ENCODE peak calls at places on chromosomes 1 and 21, in eight cellular contexts. F, B, A, O, P, L, V and R are unnamed samples. For H3K36me3, the result is how much of the 10 kb centered on the place peaks cover.

GRCh38 chr1:35725591-35725990 is 6.9 kb upstream of the C1orf216 start:
- DNase-seq in F (peak), O (peak), L (no peak), A (no peak), P (no peak), B (no peak), V (no peak), R (no peak)

GRCh38 chr1:196877964-196878363 is 9.9 kb upstream of the CFHR4 start:
- DNase-seq in F (peak), B (no peak), P (peak), O (peak), A (no peak), L (no peak), V (no peak), R (no peak)

GRCh38 chr1:6743189-6744101 is 41.8 kb upstream of the CAMTA1 start:
- DNase-seq in O (peak), F (no peak), L (peak), V (peak), A (peak), B (peak), P (peak), R (peak)

GRCh38 chr21:33655591-33656221 is 13.4 kb downstream of the ITSN1 start:
- DNase-seq in L (no peak), A (peak), V (no peak), P (no peak), F (peak), B (no peak), O (peak), R (no peak)

GRCh38 chr1:91924146-91924545 is 25.1 kb upstream of the BRDT start:
- DNase-seq in L (no peak), F (no peak), O (peak), V (no peak), P (no peak), B (no peak), A (peak), R (no peak)

GRCh38 chr1:62240651-62241050 is 46.0 kb downstream of the L1TD1 start:
- DNase-seq in V (no peak), F (no peak), L (no peak), A (no peak), P (no peak), O (no peak), B (no peak), R (no peak)

GRCh38 chr1:17892225-17892624 is 137.1 kb downstream of the ACTL8 start:
- DNase-seq in A (no peak), P (peak), F (no peak), L (no peak), V (peak), B (peak), O (no peak), R (no peak)

GRCh38 chr21:28516996-28517592 is 475.6 kb downstream of the LTN1 start:
- DNase-seq in P (peak), L (peak), O (peak), V (peak), B (peak), F (peak), A (peak), R (peak)

GRCh38 chr1:19654386-19654785 is 10.3 kb downstream of the NBL1 start:
- DNase-seq in V (no peak), F (no peak), B (no peak), L (no peak), P (no peak), A (no peak), O (peak), R (no peak)

GRCh38 chr1:29830916-29831315 is 594.6 kb downstream of the PTPRU start:
- DNase-seq in A (no peak), B (no peak), L (no peak), F (no peak), O (no peak), V (no peak), P (no peak), R (no peak)

GRCh38 chr1:173043253-173043652 is 7.5 kb downstream of the TNFSF18 start:
- DNase-seq in B (no peak), L (no peak), A (peak), O (peak), F (no peak), P (no peak), V (no peak), R (no peak)

GRCh38 chr21:44956356-44957046 is 16.7 kb downstream of the SLX9 start:
- DNase-seq in F (no peak), L (peak), B (peak), O (no peak), A (no peak), P (peak), V (peak), R (no peak)

GRCh38 chr21:44958471-44959191 is 18.8 kb downstream of the SLX9 start:
- DNase-seq in O (peak), A (no peak), B (peak), L (peak), F (peak), V (peak), P (peak), R (no peak)

GRCh38 chr21:44957047-44957831 is 17.4 kb downstream of the SLX9 start:
- DNase-seq in O (no peak), F (no peak), A (no peak), L (peak), P (peak), V (peak), B (peak), R (no peak)

GRCh38 chr21:44959376-44960091 is 19.7 kb downstream of the SLX9 start:
- DNase-seq in P (peak), F (no peak), L (peak), V (peak), A (no peak), O (no peak), B (peak), R (no peak)

GRCh38 chr21:44957901-44958451 is 18.1 kb downstream of the SLX9 start:
- DNase-seq in V (peak), F (no peak), O (no peak), L (peak), A (no peak), B (peak), P (peak), R (no peak)
- H3K36me3 ChIP-seq in V (under half), F (under half), O (under half), L (under half), A (under half), B (under half), P (under half), R (half or more)

GRCh38 chr1:65688848-65689247 is 103.8 kb upstream of the PDE4B start:
- DNase-seq in F (peak), V (no peak), O (no peak), P (no peak), A (no peak), B (no peak), L (no peak), R (no peak)

GRCh38 chr1:65691962-65692361 is 100.7 kb upstream of the PDE4B start:
- DNase-seq in P (no peak), A (no peak), L (no peak), F (no peak), V (no peak), O (no peak), B (no peak), R (no peak)

GRCh38 chr1:65691152-65691900 is 101.4 kb upstream of the PDE4B start:
- DNase-seq in F (no peak), V (no peak), A (no peak), L (no peak), P (no peak), O (no peak), B (no peak), R (no peak)

GRCh38 chr1:65688215-65688566 is 104.5 kb upstream of the PDE4B start:
- DNase-seq in V (no peak), P (no peak), L (no peak), F (no peak), O (no peak), A (no peak), B (no peak), R (no peak)

DNA sequence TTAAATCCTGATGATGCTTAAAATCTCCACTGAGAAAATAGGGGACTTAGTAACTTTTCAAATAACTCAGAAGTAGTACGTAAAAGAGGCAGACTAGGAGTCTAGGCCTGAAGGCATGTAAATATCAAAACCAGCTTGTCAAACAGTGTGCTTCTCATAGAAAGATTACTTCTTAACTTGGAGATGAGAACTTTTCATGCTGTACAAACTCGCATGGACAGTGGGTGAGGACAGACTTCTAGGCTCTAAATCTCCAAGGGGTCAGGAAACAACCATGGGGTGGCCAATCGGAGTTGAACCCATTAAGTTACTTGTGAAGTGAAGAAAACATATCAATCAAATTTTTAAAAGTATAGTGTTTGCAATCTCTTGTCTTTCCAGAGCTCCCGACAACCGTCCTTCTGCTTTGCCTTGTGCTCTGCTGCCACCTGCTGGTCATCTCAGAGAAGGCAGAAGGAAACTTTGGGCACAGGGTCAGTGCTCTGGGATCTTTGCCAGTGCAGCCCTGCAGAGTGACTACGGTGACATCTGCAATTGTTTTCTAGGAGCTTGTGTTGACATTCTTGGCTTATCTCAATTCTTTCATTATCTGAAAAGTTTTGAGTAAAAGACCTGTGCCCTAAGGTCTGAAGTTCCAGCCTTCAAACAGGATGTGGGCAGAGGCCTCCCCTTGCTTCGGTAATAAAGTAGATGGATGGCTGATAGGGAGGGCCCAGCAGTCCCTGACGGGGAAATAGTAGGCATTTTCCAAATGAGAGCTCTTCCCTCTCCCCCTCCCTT is 105.1 kb upstream of the PDE4B start:
- DNase-seq in O (peak), P (peak), B (peak), L (peak), A (peak), V (peak), F (peak), R (peak)
- H3K27ac ChIP-seq in O (no peak), P (no peak), B (no peak), L (no peak), A (no peak), V (no peak), F (peak), R (no peak)

DNA sequence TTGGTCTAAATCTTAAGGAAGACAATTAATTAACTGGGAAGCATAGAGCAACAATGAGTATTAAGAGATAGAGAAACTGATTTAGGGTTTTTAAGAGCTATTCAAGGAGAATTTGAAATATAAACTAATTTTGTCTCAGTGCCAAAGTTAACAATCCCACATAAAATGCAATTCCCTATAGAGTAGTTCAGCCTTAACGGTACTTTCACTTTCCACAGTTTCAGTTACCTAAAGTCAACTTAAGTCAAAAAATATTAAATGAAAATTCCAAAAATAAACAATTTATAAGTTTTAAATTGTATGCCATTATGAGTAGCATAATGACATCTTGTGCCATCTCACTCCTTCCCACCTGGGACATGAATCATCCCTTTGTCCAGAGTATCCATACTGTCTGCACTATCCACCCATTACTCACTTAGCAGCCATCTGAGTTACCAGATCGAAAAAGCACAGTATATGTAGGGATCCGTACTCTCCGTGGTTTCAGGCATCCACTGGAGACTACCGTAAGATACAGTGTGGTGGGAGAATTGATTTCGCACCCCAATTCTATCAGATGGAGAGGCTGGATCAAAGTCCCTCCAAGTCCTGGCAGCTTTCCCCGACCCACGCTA is 4.8 kb upstream of the SARS1 start:
- DNase-seq in B (no peak), V (no peak), P (no peak), L (no peak), F (no peak), A (peak), O (peak), R (no peak)
- H3K4me3 ChIP-seq in B (no peak), V (peak), P (no peak), L (no peak), F (no peak), A (no peak), O (peak), R (no peak)

GRCh38 chr1:178918328-178918727 is 47.5 kb upstream of the ANGPTL1 start:
- DNase-seq in O (no peak), A (no peak), P (no peak), B (no peak), V (no peak), F (no peak), L (no peak), R (no peak)
- H3K36me3 ChIP-seq in O (under half), A (under half), P (under half), B (under half), V (under half), F (under half), L (under half), R (under half)

GRCh38 chr1:87279966-87280535 is 48.6 kb upstream of the LMO4 start:
- DNase-seq in O (peak), A (no peak), V (no peak), P (no peak), B (no peak), L (no peak), F (no peak), R (no peak)

GRCh38 chr1:87274851-87275250 is 53.8 kb upstream of the LMO4 start:
- DNase-seq in B (no peak), F (no peak), V (no peak), A (no peak), P (no peak), O (no peak), L (no peak), R (no peak)

GRCh38 chr1:87279201-87279860 is 49.3 kb upstream of the LMO4 start:
- DNase-seq in F (no peak), V (no peak), B (peak), L (no peak), P (no peak), O (peak), A (no peak), R (no peak)

GRCh38 chr1:87273291-87273690 is 55.4 kb upstream of the LMO4 start:
- DNase-seq in P (no peak), B (no peak), V (no peak), A (no peak), O (no peak), L (no peak), F (no peak), R (no peak)

GRCh38 chr1:87278791-87279190 is 49.9 kb upstream of the LMO4 start:
- DNase-seq in L (no peak), O (peak), F (no peak), A (no peak), V (no peak), B (no peak), P (no peak), R (no peak)
- H3K27ac ChIP-seq in L (no peak), O (no peak), F (no peak), A (no peak), V (no peak), B (peak), P (no peak), R (no peak)

GRCh38 chr1:226566234-226566633 is 17.7 kb downstream of the STUM start:
- DNase-seq in A (no peak), V (no peak), B (no peak), L (no peak), F (no peak), P (no peak), O (no peak), R (no peak)
- H3K4me3 ChIP-seq in A (no peak), V (no peak), B (no peak), L (no peak), F (no peak), P (no peak), O (no peak), R (no peak)

GRCh38 chr21:44090332-44090731 is 16.9 kb upstream of the PWP2 start:
- DNase-seq in B (no peak), P (no peak), L (no peak), V (peak), F (no peak), O (no peak), A (no peak), R (no peak)
- H3K36me3 ChIP-seq in B (half or more), P (under half), L (half or more), V (under half), F (under half), O (under half), A (under half), R (under half)

DNA sequence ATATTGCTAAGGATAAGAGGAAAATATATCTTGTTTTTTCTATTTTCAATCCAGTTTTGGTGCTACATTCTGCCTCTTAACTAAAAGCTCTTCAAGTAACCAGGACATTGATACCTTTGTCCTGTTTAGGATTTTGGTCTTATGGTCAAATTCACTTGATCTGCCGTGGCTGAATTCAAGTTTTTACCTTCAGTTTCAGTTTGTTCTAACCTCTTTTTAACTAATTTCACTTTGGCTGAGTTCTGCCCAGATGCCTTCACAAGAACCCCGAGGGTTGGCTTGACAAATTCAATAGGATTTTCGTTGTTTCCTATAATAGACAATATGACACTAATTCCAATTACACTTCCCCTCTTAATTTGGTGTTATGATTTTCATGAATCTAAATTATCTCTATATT is 84.5 kb upstream of the C1orf21 start:
- DNase-seq in P (no peak), O (no peak), V (no peak), B (no peak), L (no peak), F (no peak), A (no peak), R (no peak)
- H3K27ac ChIP-seq in P (no peak), O (no peak), V (no peak), B (no peak), L (no peak), F (no peak), A (no peak), R (no peak)

DNA sequence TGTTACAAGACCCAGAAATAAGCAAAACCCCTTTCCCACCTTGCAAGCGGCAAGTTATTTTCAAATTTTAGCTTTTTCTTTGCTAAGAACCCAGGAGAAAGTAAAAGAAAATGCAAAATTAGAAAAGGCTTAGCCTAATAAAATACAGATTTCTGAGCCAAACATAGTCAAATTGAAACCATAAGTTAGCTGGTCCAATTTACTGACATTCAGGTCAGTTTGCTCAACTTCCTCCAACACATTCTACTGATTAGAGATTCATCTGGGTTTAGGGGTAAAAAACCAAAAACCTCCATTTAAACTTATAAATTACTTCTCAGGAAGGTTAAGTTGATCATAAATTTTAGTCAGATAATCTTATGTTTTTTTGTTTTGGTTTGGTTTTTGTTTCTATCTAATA is 701.8 kb upstream of the CXADR start:
- DNase-seq in F (no peak), P (no peak), O (no peak), V (no peak), B (no peak), L (no peak), A (no peak), R (no peak)
- H3K4me3 ChIP-seq in F (no peak), P (no peak), O (no peak), V (no peak), B (no peak), L (no peak), A (no peak), R (no peak)